ENCODE peak calls at places on chromosomes 13 and 19, in five cellular contexts. J, N, R, X and H are unnamed samples.

GRCh38 chr19:38869836-38870607 is 8.1 kb downstream of the RINL start:
- DNase-seq in N (peak; percentile 86), X (peak; percentile 34), J (peak; percentile 93), R (peak; percentile 46), H (peak; percentile 94)

GRCh38 chr13:45086484-45086883 is 33.8 kb upstream of the GTF2F2 start:
- DNase-seq in X (peak; percentile 38), J (no peak), R (peak; percentile 75), N (no peak), H (no peak)

GRCh38 chr13:46554971-46555370 is 2.0 kb downstream of the LRCH1 start:
- DNase-seq in R (peak; percentile 16), N (no peak), X (no peak), J (no peak), H (no peak)

GRCh38 chr19:47357788-47358680 is 8.9 kb downstream of the DHX34 start:
- DNase-seq in J (no peak), N (no peak), R (no peak), X (no peak), H (no peak)

GRCh38 chr13:65188691-65189090 is 2041.4 kb downstream of the PCDH9 start:
- DNase-seq in N (no peak), R (peak; percentile 1), J (no peak), X (no peak), H (no peak)

GRCh38 chr19:15283141-15283885 is 49.0 kb downstream of the BRD4 start:
- DNase-seq in N (no peak), J (peak; percentile 85), R (peak; percentile 82), X (no peak), H (no peak)

GRCh38 chr13:20782116-20782708 is 8.5 kb upstream of the EEF1AKMT1 start:
- DNase-seq in N (no peak), J (no peak), R (no peak), X (no peak), H (peak; percentile 12)

GRCh38 chr19:5943623-5944022 is 29.6 kb downstream of the CAPS start:
- DNase-seq in N (no peak), J (no peak), X (no peak), R (peak; percentile 52), H (no peak)

GRCh38 chr13:71672527-71672926 is 194.5 kb downstream of the DACH1 start:
- DNase-seq in N (no peak), X (no peak), R (no peak), J (no peak), H (no peak)

GRCh38 chr13:100506154-100506553 is 82.4 kb downstream of the GGACT start:
- DNase-seq in X (no peak), R (no peak), N (no peak), J (no peak), H (peak; percentile 70)

GRCh38 chr19:57813919-57814504 is 701 bp downstream of the ZNF552 start:
- DNase-seq in X (no peak), R (no peak), N (no peak), J (no peak), H (no peak)

GRCh38 chr13:110161112-110161897 is 145.7 kb downstream of the COL4A1 start:
- DNase-seq in R (no peak), J (peak; percentile 65), X (no peak), N (no peak), H (no peak)

GRCh38 chr13:76512676-76513277 is 373.4 kb downstream of the KCTD12 start:
- DNase-seq in X (peak; percentile 91), N (no peak), J (no peak), R (peak; percentile 95), H (no peak)

GRCh38 chr19:39469567-39469966 is 11.1 kb upstream of the TIMM50 start:
- DNase-seq in J (no peak), N (no peak), X (no peak), R (no peak), H (no peak)

GRCh38 chr19:5096536-5096935 is 127.6 kb downstream of the KDM4B start:
- DNase-seq in X (no peak), N (no peak), R (no peak), J (no peak), H (no peak)

GRCh38 chr19:33797821-33798633 is 1.4 kb downstream of the KCTD15 start:
- DNase-seq in J (peak; percentile 75), X (no peak), R (peak; percentile 58), N (peak; percentile 68), H (no peak)

GRCh38 chr13:109199280-109199679 is 569.9 kb downstream of the MYO16 start:
- DNase-seq in R (no peak), X (no peak), J (no peak), N (no peak), H (no peak)

GRCh38 chr19:16457195-16457953 is 14.4 kb downstream of the EPS15L1 start:
- DNase-seq in R (peak; percentile 61), N (peak; percentile 79), J (peak; percentile 73), X (no peak), H (no peak)

GRCh38 chr19:42066075-42066754 is 3.8 kb downstream of the GRIK5 start:
- DNase-seq in N (no peak), R (peak; percentile 26), X (peak; percentile 6), J (no peak), H (no peak)

GRCh38 chr13:33931397-33931987 is 113.5 kb downstream of the RFC3 start:
- DNase-seq in X (peak; percentile 42), R (peak; percentile 56), J (no peak), N (no peak), H (peak; percentile 14)

GRCh38 chr19:51026554-51026831 is at the start of gene KLK11:
- DNase-seq in R (no peak), J (no peak), X (no peak), N (no peak), H (no peak)

GRCh38 chr19:33906578-33907335 is 110.1 kb downstream of the KCTD15 start:
- DNase-seq in N (peak; percentile 31), R (peak; percentile 51), X (no peak), J (no peak), H (peak; percentile 34)

GRCh38 chr13:53250272-53250875 is 221.8 kb downstream of the OLFM4 start:
- DNase-seq in N (no peak), R (peak; percentile 61), J (no peak), X (peak; percentile 21), H (peak; percentile 40)

GRCh38 chr19:15116856-15117255 is 9.7 kb downstream of the SYDE1 start:
- DNase-seq in N (no peak), X (no peak), R (no peak), J (no peak), H (no peak)

GRCh38 chr13:59442946-59443345 is 720.8 kb downstream of the DIAPH3 start:
- DNase-seq in X (no peak), R (no peak), J (no peak), N (no peak), H (no peak)

DNA sequence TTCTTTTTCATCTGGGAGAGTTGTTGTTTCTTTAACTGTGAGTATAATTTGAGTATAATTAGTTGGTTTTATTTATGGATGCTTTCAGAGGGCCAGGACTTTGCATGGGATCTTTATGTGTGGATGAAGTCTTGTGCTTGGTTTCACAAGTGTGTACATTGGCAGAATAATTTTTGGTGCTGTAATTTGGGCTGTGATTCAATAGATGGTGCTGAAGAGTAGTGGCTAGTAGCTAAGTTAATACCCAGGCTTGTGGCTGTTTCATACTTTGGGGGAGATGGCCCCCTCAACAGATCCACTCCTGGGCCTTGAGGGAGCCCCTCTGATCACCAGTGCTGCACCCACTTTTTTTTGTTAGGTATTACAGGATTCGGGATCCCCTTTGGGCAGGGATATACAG is 1142.4 kb downstream of the SLITRK1 start:
- DNase-seq in X (no peak), N (no peak), J (no peak), R (no peak), H (no peak)
- TF ChIP-seq CTCF in X (peak; percentile 28), N (no peak), J (no peak), R (peak; percentile 16), H (no peak)

GRCh38 chr13:114043421-114044053 is 69.7 kb upstream of the C13orf46 start:
- DNase-seq in X (peak; percentile 95), J (peak; percentile 79), R (peak; percentile 91), N (peak; percentile 90), H (no peak)
- TF ChIP-seq CTCF in X (peak; percentile 14), J (no peak), R (peak; percentile 36), N (no peak), H (no peak)

GRCh38 chr19:18419195-18419698 is at the start of gene SSBP4:
- DNase-seq in R (peak; percentile 75), J (peak; percentile 86), N (peak; percentile 85), X (peak; percentile 80), H (peak; percentile 97)
- TF ChIP-seq CTCF in R (no peak), J (peak; percentile 76), N (peak; percentile 43), X (no peak), H (peak; percentile 45)

DNA sequence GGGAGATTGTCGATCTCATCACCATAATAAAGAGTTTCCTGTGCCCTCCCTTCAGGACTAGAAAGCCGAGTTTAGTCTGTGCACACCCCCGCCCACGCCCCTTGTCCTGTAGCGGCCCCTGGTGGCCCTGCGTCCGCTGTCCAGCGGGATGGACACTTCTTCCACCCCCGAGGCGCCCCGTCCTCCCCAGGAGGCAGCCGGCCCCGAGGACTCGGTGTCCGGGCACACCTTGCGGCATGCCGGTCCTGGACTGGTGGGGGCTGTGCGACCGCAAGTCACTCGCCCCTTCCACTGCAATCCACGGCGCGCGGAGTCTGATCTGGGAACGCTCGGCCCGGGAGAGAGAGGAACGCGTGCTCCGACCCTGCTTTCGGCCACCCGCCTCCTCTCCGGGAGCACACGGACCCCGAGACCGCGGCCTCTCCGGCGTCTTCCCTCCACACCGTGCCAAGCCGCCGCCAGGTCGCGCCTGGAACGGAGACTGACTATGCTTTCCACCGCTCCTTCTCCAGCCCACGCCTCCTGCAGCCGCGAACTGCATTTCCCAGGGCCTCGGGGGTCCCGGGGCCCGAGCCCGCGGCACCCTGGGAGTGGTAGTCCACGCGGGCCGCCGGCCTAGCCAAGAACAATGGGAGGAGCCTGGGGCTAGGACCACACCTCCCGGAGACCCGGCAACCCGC is 678 bp upstream of the KMT2B start:
- DNase-seq in X (peak; percentile 95), N (peak; percentile 98), J (peak; percentile 98), R (peak; percentile 93), H (no peak)
- TF ChIP-seq CTCF in X (peak; percentile 90), N (peak; percentile 91), J (peak; percentile 95), R (peak; percentile 89), H (peak; percentile 69)

DNA sequence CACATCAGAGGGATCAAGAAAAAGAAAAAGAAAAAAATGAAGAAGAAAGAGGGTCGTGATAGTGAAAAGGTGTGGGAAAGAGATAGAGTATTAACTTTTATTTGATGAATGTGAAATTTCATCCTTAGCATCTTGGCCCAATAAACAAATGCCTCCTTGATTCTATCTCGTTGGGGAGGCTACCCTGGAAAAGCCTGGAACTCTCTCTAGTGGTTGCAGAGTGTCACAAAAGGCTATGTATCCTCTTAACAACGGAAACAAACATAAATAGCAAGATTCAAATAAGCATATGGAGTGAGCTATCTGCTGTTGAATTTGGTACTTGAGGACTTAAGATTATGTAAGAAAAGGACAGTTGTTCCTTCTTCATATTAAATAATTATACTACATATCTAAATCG is 557.4 kb downstream of the DCT start:
- DNase-seq in R (no peak), N (no peak), X (no peak), J (no peak), H (no peak)
- TF ChIP-seq CTCF in R (no peak), N (no peak), X (no peak), J (no peak), H (no peak)

GRCh38 chr19:7872306-7873204 is 1.6 kb downstream of the PRR36 start:
- DNase-seq in J (no peak), N (no peak), R (no peak), X (no peak), H (no peak)

GRCh38 chr19:7871530-7872305 is 2.5 kb downstream of the PRR36 start:
- DNase-seq in X (peak; percentile 87), R (peak; percentile 85), N (peak; percentile 89), J (peak; percentile 80), H (peak; percentile 85)

GRCh38 chr19:7873304-7874079 is 698 bp downstream of the PRR36 start:
- DNase-seq in X (no peak), N (no peak), R (no peak), J (no peak), H (no peak)

GRCh38 chr19:7874857-7875393 is 735 bp upstream of the PRR36 start:
- DNase-seq in J (no peak), X (no peak), R (no peak), N (no peak), H (no peak)

GRCh38 chr19:7874080-7874856 is at the start of gene PRR36:
- DNase-seq in X (no peak), J (no peak), R (no peak), N (peak; percentile 52), H (no peak)
- TF ChIP-seq CTCF in X (no peak), J (no peak), R (no peak), N (no peak), H (no peak)